ENCODE peak calls at places on chromosomes 12 and 14, in six cellular contexts. A, U, S, X, P and H are unnamed samples.

GRCh38 chr14:23622990-23623389 is 13.2 kb upstream of the DHRS2 start:
- DNase-seq in U (no peak), P (no peak), X (no peak), S (no peak), A (no peak), H (no peak)

GRCh38 chr12:31651893-31652521 is 7.5 kb upstream of the ETFBKMT start:
- DNase-seq in S (no peak), A (no peak), P (peak; percentile 82), U (no peak), X (no peak), H (peak; percentile 17)

GRCh38 chr12:53738834-53739284 is 11.6 kb upstream of the CALCOCO1 start:
- DNase-seq in X (no peak), S (no peak), A (no peak), P (no peak), U (no peak), H (no peak)

GRCh38 chr14:96564389-96564788 is 62.2 kb downstream of the PAPOLA start:
- DNase-seq in S (no peak), A (no peak), P (no peak), U (no peak), X (no peak), H (peak; percentile 15)

GRCh38 chr12:125330645-125331341 is 265.6 kb downstream of the AACS start:
- DNase-seq in U (peak; percentile 34), P (peak; percentile 17), X (no peak), S (peak; percentile 94), A (peak; percentile 4), H (peak; percentile 26)

GRCh38 chr12:10974965-10975364 is 11.7 kb downstream of the TAS2R50 start:
- DNase-seq in P (no peak), U (no peak), A (no peak), S (no peak), X (no peak), H (no peak)

GRCh38 chr12:70005864-70006618 is 181.0 kb downstream of the MYRFL start:
- DNase-seq in U (no peak), P (no peak), S (no peak), X (no peak), A (no peak), H (no peak)

GRCh38 chr12:27193854-27194544 is 50.1 kb upstream of the STK38L start:
- DNase-seq in S (no peak), A (peak; percentile 93), U (peak; percentile 92), X (peak; percentile 57), P (peak; percentile 90), H (peak; percentile 85)

GRCh38 chr14:57725399-57726077 is 140.4 kb downstream of the SLC35F4 start:
- DNase-seq in X (peak; percentile 4), A (peak; percentile 67), S (no peak), P (peak; percentile 55), U (peak; percentile 52), H (peak; percentile 35)

GRCh38 chr14:96105921-96106441 is 66.8 kb downstream of the C14orf132 start:
- DNase-seq in A (peak; percentile 66), X (no peak), S (no peak), U (no peak), P (peak; percentile 18), H (peak; percentile 89)

GRCh38 chr12:120844768-120845449 is 59.2 kb downstream of the SPPL3 start:
- DNase-seq in P (no peak), S (no peak), U (no peak), A (no peak), X (no peak), H (no peak)

GRCh38 chr14:59500732-59501131 is 16.4 kb downstream of the JKAMP start:
- DNase-seq in A (no peak), S (no peak), X (no peak), P (no peak), U (no peak), H (no peak)

GRCh38 chr14:61330511-61330910 is 9.1 kb downstream of the PRKCH start:
- DNase-seq in A (no peak), S (no peak), X (no peak), U (no peak), P (no peak), H (no peak)

GRCh38 chr14:26621807-26622560 is 24.2 kb upstream of the NOVA1 start:
- DNase-seq in U (peak; percentile 22), S (no peak), P (peak; percentile 26), A (peak; percentile 41), X (no peak), H (peak; percentile 54)

GRCh38 chr14:29558516-29558915 is 369.1 kb downstream of the PRKD1 start:
- DNase-seq in S (no peak), U (no peak), X (no peak), A (peak; percentile 64), P (peak; percentile 79), H (peak; percentile 12)

GRCh38 chr14:94886931-94887330 is 117.0 kb upstream of the GSC start:
- DNase-seq in U (no peak), X (no peak), S (no peak), P (no peak), A (no peak), H (no peak)

GRCh38 chr12:127607146-127607725 is 659.7 kb upstream of the TMEM132C start:
- DNase-seq in S (no peak), U (no peak), P (no peak), A (no peak), X (no peak), H (no peak)

GRCh38 chr14:48826058-48826457 is 760.1 kb downstream of the RPS29 start:
- DNase-seq in A (no peak), X (no peak), U (no peak), P (no peak), S (no peak), H (no peak)

GRCh38 chr12:96878704-96879103 is 28.4 kb upstream of the NEDD1 start:
- DNase-seq in P (peak; percentile 74), X (peak; percentile 61), S (no peak), A (peak; percentile 96), U (peak; percentile 75), H (peak; percentile 91)

GRCh38 chr12:92926549-92926948 is 2.5 kb downstream of the EEA1 start:
- DNase-seq in S (no peak), U (no peak), X (no peak), A (no peak), P (no peak), H (no peak)

GRCh38 chr14:69398818-69399210 is 322 bp downstream of the SLC39A9 start:
- DNase-seq in A (no peak), P (no peak), S (no peak), U (no peak), X (no peak), H (no peak)

GRCh38 chr12:15563683-15564082 is 225.5 kb downstream of the EPS8 start:
- DNase-seq in X (no peak), S (no peak), A (peak; percentile 54), P (peak; percentile 57), U (peak; percentile 19), H (peak; percentile 87)

GRCh38 chr12:111430418-111431353 is 25.0 kb downstream of the SH2B3 start:
- DNase-seq in A (no peak), S (no peak), U (no peak), P (no peak), X (no peak), H (no peak)

GRCh38 chr14:33676135-33676566 is 274.7 kb downstream of the EGLN3 start:
- DNase-seq in X (no peak), U (peak; percentile 70), S (peak; percentile 77), P (no peak), A (peak; percentile 57), H (peak; percentile 56)

GRCh38 chr14:89684139-89684538 is 267.1 kb upstream of the FOXN3 start:
- DNase-seq in X (no peak), P (no peak), S (no peak), A (no peak), U (no peak), H (no peak)

GRCh38 chr14:89688520-89688919 is 266.0 kb downstream of the EFCAB11 start:
- DNase-seq in P (no peak), X (no peak), U (no peak), S (no peak), A (no peak), H (no peak)

GRCh38 chr14:89695846-89696245 is 258.7 kb downstream of the EFCAB11 start:
- DNase-seq in A (no peak), P (no peak), U (no peak), X (no peak), S (no peak), H (no peak)

GRCh38 chr14:89690139-89690538 is 264.4 kb downstream of the EFCAB11 start:
- DNase-seq in X (no peak), U (no peak), P (no peak), S (no peak), A (no peak), H (no peak)
- TF ChIP-seq CTCF in X (no peak), U (no peak), P (no peak), S (no peak), A (no peak), H (no peak)

GRCh38 chr12:64780531-64781373 is 21.5 kb upstream of the GNS start:
- DNase-seq in P (no peak), A (no peak), U (no peak), S (peak; percentile 53), X (no peak), H (no peak)
- TF ChIP-seq CTCF in P (no peak), A (no peak), U (no peak), S (no peak), X (no peak), H (no peak)

GRCh38 chr14:81172881-81173280 is 47.9 kb downstream of the GTF2A1 start:
- DNase-seq in S (no peak), P (peak; percentile 61), X (no peak), A (peak; percentile 3), U (no peak), H (no peak)

GRCh38 chr14:81170829-81171195 is 49.9 kb downstream of the GTF2A1 start:
- DNase-seq in U (no peak), A (no peak), X (no peak), S (no peak), P (no peak), H (no peak)

GRCh38 chr14:81178063-81178462 is 42.7 kb downstream of the GTF2A1 start:
- DNase-seq in X (no peak), P (no peak), S (no peak), U (no peak), A (no peak), H (no peak)

GRCh38 chr14:81172353-81172752 is 48.4 kb downstream of the GTF2A1 start:
- DNase-seq in X (no peak), S (no peak), A (no peak), U (no peak), P (peak; percentile 38), H (no peak)

GRCh38 chr14:81176224-81176623 is 44.5 kb downstream of the GTF2A1 start:
- DNase-seq in A (no peak), X (no peak), P (no peak), S (no peak), U (no peak), H (no peak)
- TF ChIP-seq CTCF in A (no peak), X (no peak), P (no peak), S (no peak), U (no peak), H (no peak)

GRCh38 chr12:46135750-46136149 is 133.1 kb downstream of the SLC38A1 start:
- DNase-seq in S (no peak), X (no peak), A (no peak), U (no peak), P (no peak), H (no peak)

GRCh38 chr12:46134852-46135251 is 134.0 kb downstream of the SLC38A1 start:
- DNase-seq in X (no peak), U (no peak), S (no peak), A (no peak), P (no peak), H (no peak)

GRCh38 chr12:46133751-46134150 is 135.1 kb downstream of the SLC38A1 start:
- DNase-seq in S (no peak), A (no peak), U (no peak), P (peak; percentile 29), X (no peak), H (peak; percentile 27)

GRCh38 chr12:46134205-46134811 is 134.5 kb downstream of the SLC38A1 start:
- DNase-seq in S (no peak), X (no peak), A (no peak), U (no peak), P (no peak), H (peak; percentile 17)

GRCh38 chr12:46131729-46132128 is 137.1 kb downstream of the SLC38A1 start:
- DNase-seq in X (no peak), P (peak; percentile 21), A (no peak), S (no peak), U (no peak), H (peak; percentile 10)
- TF ChIP-seq CTCF in X (peak; percentile 21), P (peak; percentile 38), A (no peak), S (no peak), U (peak; percentile 14), H (peak; percentile 17)